ENCODE peak calls at places on chromosomes 4 and X, in six cellular contexts. Y is lower lobe of right lung, J is astrocyte of the cerebellum, E is cardiac fibroblast, F is sigmoid colon, W is spleen. P is an unnamed sample.

GRCh38 chr4:177441803-177442622 is at the start of gene AGA:
- DNase-seq in Y (peak), J (peak), E (peak), F (peak), W (peak), P (peak)

GRCh38 chr4:26161030-26161824 is 159.6 kb upstream of the RBPJ start:
- DNase-seq in Y (no peak), J (no peak), E (no peak), F (no peak), W (no peak), P (no peak)

GRCh38 chr4:32133734-32134133 is 1413.6 kb downstream of the PCDH7 start:
- DNase-seq in Y (no peak), J (no peak), E (no peak), F (no peak), W (no peak), P (no peak)

GRCh38 chr4:23382880-23383279 is 507.0 kb downstream of the PPARGC1A start:
- DNase-seq in Y (no peak), J (no peak), E (no peak), F (no peak), W (no peak), P (no peak)

GRCh38 chr4:144611850-144612249 is 34.1 kb upstream of the HHIP start:
- DNase-seq in Y (no peak), J (no peak), E (peak), F (no peak), W (no peak), P (no peak)

GRCh38 chrX:33434256-33435092 is 223.1 kb upstream of the DMD start:
- DNase-seq in Y (no peak), J (peak), E (peak), F (peak), W (no peak), P (no peak)

GRCh38 chr4:130233377-130234047 is 1137.6 kb downstream of the C4orf33 start:
- DNase-seq in Y (no peak), J (no peak), E (peak), F (no peak), W (no peak), P (no peak)

GRCh38 chr4:186204103-186204559 is 12.8 kb downstream of the CYP4V2 start:
- DNase-seq in Y (no peak), J (no peak), E (peak), F (peak), W (no peak), P (no peak)

GRCh38 chr4:163492951-163493504 is 1.5 kb upstream of the TMA16 start:
- DNase-seq in Y (no peak), J (no peak), E (peak), F (no peak), W (no peak), P (no peak)

DNA sequence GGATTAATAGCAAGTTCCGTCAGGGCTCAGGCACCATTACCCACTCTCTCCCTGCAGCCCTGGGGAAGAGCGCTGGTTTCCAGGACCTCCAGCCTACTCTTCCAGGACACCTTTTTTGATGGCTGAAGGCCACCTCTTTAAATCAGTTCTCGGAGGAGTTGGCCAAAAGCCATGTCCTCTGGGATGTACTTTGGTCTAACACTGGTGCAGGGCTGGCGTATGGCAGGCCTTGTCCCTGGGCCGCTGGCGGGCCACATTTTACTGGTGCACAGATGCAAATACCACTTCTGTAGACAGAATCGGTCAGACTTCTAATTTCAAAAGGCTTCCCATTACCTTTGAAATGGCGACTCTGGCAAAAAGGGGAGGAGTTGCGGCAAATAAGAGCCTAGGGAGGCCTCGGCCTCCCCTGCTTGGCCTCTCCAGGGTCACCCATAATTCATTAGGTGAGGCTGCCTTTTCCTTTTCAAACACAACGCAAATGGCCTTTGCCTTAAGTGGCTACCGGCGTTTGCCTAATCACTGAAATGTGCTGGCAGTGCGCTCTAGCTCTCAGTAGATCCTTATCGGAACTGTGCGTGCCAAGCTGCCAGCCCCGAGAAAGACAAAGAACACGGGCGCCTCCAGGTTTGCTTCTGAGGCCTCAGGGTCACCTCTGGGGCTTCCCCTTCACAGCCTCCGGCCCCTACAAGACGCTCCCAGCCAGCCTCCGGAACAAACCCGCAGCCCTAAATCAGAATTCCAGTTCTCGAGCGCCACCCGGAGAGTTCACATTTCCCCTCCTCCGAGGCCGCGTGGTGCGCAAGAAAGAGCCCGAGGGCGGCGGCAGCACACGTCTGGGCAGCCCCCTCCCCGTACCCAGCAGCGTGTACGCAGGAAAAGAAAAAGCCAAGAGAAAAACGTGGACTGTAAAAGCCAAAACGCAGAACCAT is 76.2 kb upstream of the BCOR start:
- DNase-seq in Y (peak), J (no peak), E (no peak), F (peak), W (peak), P (no peak)
- TF ChIP-seq CTCF in Y (no peak), J (no peak), E (no peak), F (no peak), W (no peak), P (no peak)

DNA sequence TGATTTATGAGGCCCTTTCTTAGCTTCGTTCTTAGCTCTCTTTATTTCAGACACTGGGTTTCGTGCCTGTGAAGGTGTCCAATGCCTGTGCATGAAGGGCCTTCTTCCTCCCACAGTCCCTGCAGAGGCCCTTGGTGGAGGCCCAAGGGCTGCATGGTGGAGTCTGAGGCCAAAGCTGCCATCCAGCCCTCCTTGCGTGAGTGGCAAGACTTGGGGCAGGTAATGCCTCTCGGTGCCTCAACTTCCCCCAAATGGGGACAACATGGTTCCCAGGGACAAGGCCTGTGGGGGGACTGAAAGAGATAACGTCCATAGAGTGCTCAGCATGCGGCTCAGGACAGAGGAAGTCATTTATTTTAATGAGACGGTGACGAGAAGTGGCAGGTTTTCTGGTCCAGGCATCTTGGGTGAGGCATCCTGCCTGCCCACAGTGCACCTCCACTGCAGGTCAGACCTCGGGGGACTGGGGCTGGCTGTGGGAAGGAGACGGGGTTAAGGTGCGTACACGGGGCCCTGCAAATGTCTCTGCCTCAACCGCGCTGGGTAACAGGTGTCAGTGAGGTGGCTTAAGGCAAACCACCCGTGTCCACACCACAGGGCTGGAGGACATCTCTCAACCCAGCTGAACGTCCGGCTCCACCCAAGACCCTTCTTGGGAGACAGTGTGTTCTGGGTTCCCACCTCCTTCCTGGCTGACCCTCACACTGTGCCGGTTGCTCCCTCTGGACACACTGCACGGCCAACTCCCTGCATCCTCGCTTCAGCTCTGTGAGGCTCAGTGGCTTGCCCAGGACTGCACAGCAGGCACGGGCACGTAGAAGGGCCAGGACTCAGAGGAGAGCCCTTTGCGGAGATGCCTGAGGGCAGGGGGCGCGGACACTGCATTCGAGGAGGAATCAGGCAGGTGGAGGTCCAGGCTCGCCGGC is 50.5 kb downstream of the PSAPL1 start:
- DNase-seq in Y (peak), J (no peak), E (no peak), F (no peak), W (peak), P (no peak)
- H3K4me3 ChIP-seq in Y (no peak), J (no peak), E (no peak), F (no peak), W (no peak), P (no peak)

GRCh38 chrX:153767674-153768055 is 3.6 kb downstream of the PLXNB3 start:
- DNase-seq in Y (no peak), J (no peak), E (no peak), F (peak), W (no peak), P (no peak)

GRCh38 chrX:153769158-153769864 is 5.3 kb downstream of the PLXNB3 start:
- DNase-seq in Y (no peak), J (no peak), E (no peak), F (peak), W (peak), P (no peak)

GRCh38 chrX:153769865-153770605 is 6.0 kb downstream of the PLXNB3 start:
- DNase-seq in Y (no peak), J (no peak), E (no peak), F (peak), W (peak), P (no peak)

GRCh38 chrX:153766871-153767673 is 3.0 kb downstream of the PLXNB3 start:
- DNase-seq in Y (peak), J (no peak), E (no peak), F (peak), W (peak), P (no peak)

GRCh38 chrX:153768311-153769157 is 4.5 kb downstream of the PLXNB3 start:
- DNase-seq in Y (peak), J (no peak), E (no peak), F (no peak), W (peak), P (no peak)
- TF ChIP-seq CTCF in Y (no peak), J (no peak), E (no peak), F (no peak), W (no peak), P (peak)

DNA sequence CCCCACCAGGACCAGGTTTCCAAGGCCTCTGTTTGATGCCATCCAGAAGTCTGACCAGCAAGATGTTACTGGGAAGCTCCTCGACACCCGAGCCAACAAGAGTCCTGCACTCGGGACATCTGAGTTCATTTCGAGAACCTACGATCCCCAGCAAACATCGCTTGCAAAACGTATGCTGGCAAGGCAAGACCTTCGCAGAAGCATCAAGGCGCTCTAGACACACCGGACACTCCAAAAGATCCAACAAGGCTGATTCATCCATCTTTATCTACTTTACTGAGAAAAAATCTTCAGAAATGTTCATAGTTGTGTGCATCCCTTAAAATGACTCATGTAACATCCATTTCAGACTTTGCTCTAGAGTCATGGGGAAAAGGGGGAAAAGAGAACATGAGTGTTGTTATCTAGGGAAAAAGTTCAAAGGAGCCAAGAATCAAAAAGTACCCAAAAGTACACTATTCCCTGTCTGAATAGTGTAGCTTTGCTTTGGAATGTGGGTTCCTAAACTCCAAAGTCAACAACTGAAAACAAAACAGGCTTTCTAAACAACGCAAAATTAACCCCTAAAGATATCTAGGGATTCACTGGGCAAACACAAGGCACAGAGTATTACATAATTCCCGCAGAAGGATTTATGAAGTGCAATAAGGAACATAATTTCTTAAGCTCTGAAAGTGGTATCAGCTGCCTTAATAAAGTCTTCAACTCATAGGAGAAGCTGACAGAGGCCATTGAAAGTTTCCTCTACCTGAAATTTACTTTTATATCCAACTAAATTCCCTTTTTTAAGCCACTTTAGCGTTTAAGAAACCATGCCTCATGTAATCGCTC is 1.6 kb downstream of the SH3RF1 start:
- DNase-seq in Y (no peak), J (no peak), E (peak), F (no peak), W (no peak), P (no peak)
- H3K4me3 ChIP-seq in Y (peak), J (peak), E (peak), F (peak), W (peak), P (peak)

GRCh38 chrX:18210470-18210869 is 10.2 kb downstream of the BEND2 start:
- DNase-seq in Y (no peak), J (peak), E (peak), F (no peak), W (no peak), P (no peak)
- TF ChIP-seq CTCF in Y (no peak), J (no peak), E (no peak), F (no peak), W (no peak), P (no peak)

DNA sequence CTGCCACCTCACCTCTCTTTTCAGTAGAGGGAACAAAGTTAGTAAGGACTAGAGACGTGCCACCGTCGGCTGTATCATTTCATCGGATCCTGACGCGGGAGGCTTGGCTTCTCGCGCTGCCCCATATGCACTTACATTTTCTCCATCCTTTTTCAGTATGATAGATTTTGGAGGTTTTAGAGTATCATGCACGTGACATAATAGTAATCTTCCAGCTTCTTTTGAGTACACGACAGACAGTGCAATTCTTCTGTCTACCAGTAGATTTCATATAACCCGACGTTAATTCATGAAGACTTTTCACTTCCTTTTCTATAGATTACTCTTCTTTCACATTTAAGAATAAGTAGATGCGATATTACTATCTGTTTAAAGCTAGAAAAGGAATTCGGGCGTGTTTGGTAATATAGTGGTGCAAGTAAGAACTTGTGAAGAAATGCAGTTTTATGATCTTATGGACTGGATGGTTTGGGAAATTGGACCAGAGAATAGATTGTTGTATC is 995 bp downstream of the CDS1 start:
- DNase-seq in Y (no peak), J (no peak), E (no peak), F (no peak), W (no peak), P (no peak)
- H3K4me3 ChIP-seq in Y (peak), J (peak), E (peak), F (peak), W (peak), P (peak)

GRCh38 chrX:5775985-5776384 is 452.7 kb downstream of the NLGN4X start:
- DNase-seq in Y (no peak), J (no peak), E (no peak), F (peak), W (no peak), P (no peak)
- TF ChIP-seq CTCF in Y (no peak), J (no peak), E (no peak), F (no peak), W (no peak), P (no peak)